ENCODE peak calls at places on chromosomes 13 and 19, in four cellular contexts. U, J, P and Z are unnamed samples.
A peak's percentile ranks its signal among the peaks of the same experiment; 100 is the strongest.

GRCh38 chr19:38975214-38975860 is at the start of gene FBXO17:
- DNase-seq in U (peak; percentile 55), J (peak; percentile 72), P (peak; percentile 27), Z (peak; percentile 30)

GRCh38 chr19:5951338-5951861 is 26.5 kb downstream of the RANBP3 start:
- DNase-seq in U (no peak), P (no peak), J (no peak), Z (no peak)

GRCh38 chr19:4800591-4801081 is 9.1 kb downstream of the FEM1A start:
- DNase-seq in J (peak; percentile 84), P (no peak), U (peak; percentile 94), Z (peak; percentile 90)

GRCh38 chr19:8451885-8452284 is 7.1 kb downstream of the HNRNPM start:
- DNase-seq in J (no peak), U (no peak), P (no peak), Z (peak; percentile 53)

GRCh38 chr13:21124853-21125252 is 51.5 kb downstream of the SKA3 start:
- DNase-seq in P (no peak), U (no peak), J (peak; percentile 47), Z (no peak)

GRCh38 chr13:46797468-46798237 is 692 bp upstream of the ESD start:
- DNase-seq in J (peak; percentile 44), U (no peak), P (no peak), Z (no peak)

GRCh38 chr13:30690282-30691188 is 44.8 kb upstream of the ALOX5AP start:
- DNase-seq in U (no peak), P (peak; percentile 74), J (peak; percentile 85), Z (peak; percentile 76)

GRCh38 chr19:5170329-5170745 is 170.3 kb downstream of the PTPRS start:
- DNase-seq in J (no peak), P (peak; percentile 37), U (no peak), Z (no peak)

GRCh38 chr13:73096173-73097117 is 37.6 kb downstream of the KLF5 start:
- DNase-seq in P (no peak), U (no peak), J (no peak), Z (no peak)

GRCh38 chr19:33580645-33581037 is 41.1 kb upstream of the CHST8 start:
- DNase-seq in U (no peak), J (no peak), P (no peak), Z (no peak)

GRCh38 chr13:95226932-95227718 is 74.1 kb downstream of the ABCC4 start:
- DNase-seq in P (no peak), J (no peak), U (no peak), Z (no peak)

GRCh38 chr13:107348471-107348870 is 780.5 kb upstream of the ARGLU1 start:
- DNase-seq in P (no peak), U (no peak), J (no peak), Z (no peak)

GRCh38 chr19:35041548-35042055 is at the start of gene HPN:
- DNase-seq in U (peak; percentile 66), P (no peak), J (no peak), Z (peak; percentile 87)

GRCh38 chr13:96499646-96500045 is 409.7 kb downstream of the HS6ST3 start:
- DNase-seq in J (no peak), U (no peak), P (no peak), Z (no peak)

GRCh38 chr13:29937836-29938235 is 87.4 kb upstream of the UBL3 start:
- DNase-seq in U (no peak), J (no peak), P (no peak), Z (no peak)

GRCh38 chr19:38452430-38453366 is 19.2 kb downstream of the RYR1 start:
- DNase-seq in J (no peak), P (no peak), U (no peak), Z (no peak)

GRCh38 chr19:6248856-6249255 is 30.9 kb downstream of the MLLT1 start:
- DNase-seq in U (no peak), P (no peak), J (no peak), Z (no peak)

GRCh38 chr19:30148039-30148438 is 206.0 kb downstream of the URI1 start:
- DNase-seq in P (no peak), U (no peak), J (no peak), Z (no peak)

GRCh38 chr13:40562975-40563349 is 103.5 kb downstream of the FOXO1 start:
- DNase-seq in U (no peak), P (no peak), J (no peak), Z (peak; percentile 64)

GRCh38 chr19:5333581-5334365 is 6.8 kb downstream of the PTPRS start:
- DNase-seq in P (no peak), U (no peak), J (no peak), Z (no peak)

GRCh38 chr13:27001705-27002104 is 169.9 kb downstream of the USP12 start:
- DNase-seq in J (peak; percentile 35), U (peak; percentile 12), P (peak; percentile 10), Z (no peak)

GRCh38 chr19:32566246-32566830 is 14.7 kb upstream of the PDCD5 start:
- DNase-seq in U (no peak), P (no peak), J (no peak), Z (no peak)

GRCh38 chr13:94305463-94305862 is 174.0 kb downstream of the DCT start:
- DNase-seq in P (no peak), J (no peak), U (no peak), Z (no peak)

GRCh38 chr13:100803091-100803490 is 128.5 kb upstream of the TMTC4 start:
- DNase-seq in P (no peak), U (no peak), J (no peak), Z (no peak)

GRCh38 chr19:45351401-45351952 is 10.9 kb downstream of the KLC3 start:
- DNase-seq in P (no peak), U (no peak), J (no peak), Z (no peak)

GRCh38 chr13:27852491-27852890 is 60.2 kb downstream of the GSX1 start:
- DNase-seq in P (no peak), U (no peak), J (no peak), Z (no peak)

GRCh38 chr19:12868540-12869112 is 12.6 kb downstream of the DNASE2 start:
- DNase-seq in U (no peak), P (no peak), J (no peak), Z (no peak)

GRCh38 chr19:33621811-33622504 is at the start of gene CHST8:
- DNase-seq in P (peak; percentile 18), J (no peak), U (no peak), Z (peak; percentile 88)

GRCh38 chr13:47869780-47870179 is 131.3 kb downstream of the SUCLA2 start:
- DNase-seq in P (no peak), J (no peak), U (no peak), Z (no peak)

DNA sequence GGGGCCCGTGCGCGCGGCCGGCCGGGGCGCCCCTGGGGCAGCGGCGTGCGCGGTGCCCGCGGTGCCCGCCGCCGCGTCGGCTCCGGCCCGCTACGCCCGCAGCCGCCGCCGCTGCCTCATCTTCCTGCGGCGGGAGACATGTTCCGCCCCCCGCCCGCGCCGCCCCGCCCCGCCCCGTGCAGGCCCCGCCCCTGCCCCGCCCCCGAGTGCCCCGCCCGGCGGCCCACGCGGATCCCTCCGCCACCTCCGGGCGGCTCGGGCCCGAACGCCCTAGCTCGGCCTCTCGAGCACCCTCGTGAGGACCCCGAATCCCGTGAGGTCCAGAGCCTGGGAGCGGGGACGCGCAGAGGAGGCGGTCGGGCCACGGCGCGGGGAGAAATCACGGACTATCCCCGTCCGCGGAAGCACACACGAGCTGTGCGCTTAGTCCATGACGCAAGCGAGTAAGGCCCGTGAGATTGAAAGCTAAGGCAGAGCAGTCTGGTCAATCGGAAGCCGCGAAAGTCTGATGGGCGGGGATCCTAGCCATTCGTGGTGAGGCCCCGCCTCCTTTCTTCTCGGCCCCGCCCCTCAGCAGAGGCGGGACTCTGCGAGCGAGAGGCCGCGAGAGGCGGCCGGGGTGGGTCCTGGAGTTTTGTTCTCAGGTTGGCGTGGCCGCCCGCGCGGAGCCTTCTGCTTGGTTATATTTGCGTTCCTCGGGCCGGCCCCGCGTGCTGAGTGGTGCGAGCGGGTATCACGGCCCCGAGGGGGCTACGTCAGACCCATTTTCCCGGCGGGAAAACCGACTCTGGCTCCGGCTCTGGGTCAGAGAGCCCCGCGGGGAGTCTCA is at the start of gene TCF3:
- DNase-seq in P (peak; percentile 99), U (peak; percentile 99), J (peak; percentile 99), Z (peak; percentile 98)
- TF ChIP-seq POLR2AphosphoS5 in P (peak; percentile 72), U (peak; percentile 90), J (peak; percentile 95), Z (peak; percentile 76)

DNA sequence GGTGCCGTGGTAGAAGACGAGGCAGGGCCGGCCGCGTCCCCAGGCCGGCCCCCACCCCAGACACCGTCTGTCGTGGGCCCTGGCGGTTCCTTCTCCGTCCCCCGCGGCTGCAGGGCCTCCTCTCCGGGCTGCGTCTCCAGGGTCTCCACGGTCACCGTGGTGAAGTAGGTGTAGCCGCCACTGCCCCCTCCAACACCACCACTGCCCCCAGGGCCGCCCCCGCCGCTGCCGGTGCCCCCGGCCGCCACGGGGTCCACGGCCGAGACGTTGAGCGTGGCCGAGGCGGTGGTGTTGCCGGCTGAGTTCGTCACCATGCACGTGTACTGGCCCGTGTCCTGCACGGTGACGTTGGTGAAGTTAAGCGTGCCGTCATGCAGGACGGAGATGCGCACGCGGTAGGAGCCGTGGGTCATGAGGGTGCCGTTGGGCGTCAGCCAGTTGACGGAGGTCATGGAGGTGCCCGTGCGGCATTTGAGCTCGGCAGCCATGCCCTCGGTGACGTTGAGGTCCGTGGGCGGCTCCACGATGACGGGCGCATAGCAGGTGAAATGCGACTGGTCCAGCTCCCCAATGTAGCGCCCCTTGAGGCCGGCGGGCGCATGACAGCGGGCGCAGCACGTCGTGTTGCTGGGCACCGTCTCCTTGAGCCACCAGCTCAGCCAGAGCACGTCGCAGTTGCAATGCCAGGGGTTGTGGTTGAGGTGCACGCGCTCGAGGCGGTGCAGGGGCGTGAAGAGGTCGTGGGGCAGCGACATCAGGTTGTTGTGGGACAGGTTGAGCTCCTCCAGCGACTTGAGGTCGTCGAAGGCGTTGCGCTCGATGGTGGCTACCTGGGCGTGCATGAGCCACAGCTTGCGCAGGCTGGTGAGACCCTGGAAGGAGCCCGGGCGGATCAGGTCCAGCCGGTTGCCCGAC is 4.6 kb upstream of the ASPDH start:
- DNase-seq in J (no peak), P (no peak), U (no peak), Z (peak; percentile 82)
- TF ChIP-seq CTCF in J (no peak), P (no peak), U (no peak), Z (no peak)

DNA sequence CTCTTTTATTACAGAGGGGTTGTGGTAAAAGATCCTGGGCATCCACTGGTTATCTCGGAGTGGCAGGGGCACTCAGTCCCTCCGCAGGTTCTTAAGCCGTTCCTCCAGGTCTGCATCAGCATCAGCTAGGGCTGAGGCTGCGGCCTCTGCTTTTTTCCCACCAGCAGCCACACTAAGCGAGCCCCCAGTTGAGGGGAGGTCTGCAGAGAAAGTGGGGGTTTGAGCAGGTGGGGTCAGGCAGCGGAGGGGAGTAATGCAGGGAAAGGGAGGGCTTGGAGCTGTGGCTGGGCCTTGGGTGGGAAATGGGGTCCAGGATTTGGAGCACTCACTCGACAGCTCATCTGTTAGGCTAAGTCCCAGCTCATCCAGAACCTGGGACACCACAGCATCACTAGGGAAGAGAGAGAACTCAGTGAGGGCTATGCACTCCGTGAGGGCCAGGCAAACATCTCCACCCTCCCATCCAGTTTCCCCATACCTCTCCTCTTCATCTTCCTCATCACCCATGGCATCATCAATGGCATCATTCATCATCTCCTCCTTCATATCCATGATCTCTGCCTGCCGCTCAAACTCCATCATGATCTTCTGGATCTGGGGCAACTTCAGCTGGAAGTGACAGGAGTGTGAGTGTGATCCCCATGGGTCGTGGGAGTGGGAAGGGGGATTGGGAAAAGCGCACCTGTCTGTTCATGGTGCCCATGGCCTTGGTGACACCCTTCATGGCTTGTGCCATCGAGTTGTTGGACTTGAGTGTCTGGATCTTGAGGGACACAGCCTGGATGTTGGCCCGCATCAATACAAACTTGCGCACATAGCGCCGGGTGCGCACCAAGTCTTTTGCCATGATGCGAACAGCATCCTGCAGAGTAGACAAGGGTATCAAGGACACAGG is 3.1 kb downstream of the CHMP2A start:
- DNase-seq in P (no peak), J (peak; percentile 49), U (no peak), Z (no peak)
- TF ChIP-seq POLR2AphosphoS5 in P (no peak), J (no peak), U (no peak), Z (no peak)

GRCh38 chr19:9494096-9494495 is 4.3 kb downstream of the ZNF560 start:
- DNase-seq in J (no peak), P (no peak), U (no peak), Z (no peak)

GRCh38 chr19:9500796-9501195 is 2.4 kb upstream of the ZNF560 start:
- DNase-seq in P (no peak), J (no peak), U (no peak), Z (no peak)

GRCh38 chr19:9498183-9498902 is at the start of gene ZNF560:
- DNase-seq in P (no peak), U (no peak), J (no peak), Z (no peak)
- TF ChIP-seq CTCF in P (no peak), U (no peak), J (no peak), Z (no peak)